ENCODE peak calls at places on chromosomes 16 and 17, in eight cellular contexts. J, Z, P, B, R, X, M and A are unnamed samples. For H3K4me1, the result is how much of the 10 kb centered on the place peaks cover.

GRCh38 chr16:63702981-63703590 is 1418.8 kb downstream of the CDH11 start:
- DNase-seq in J (no peak), Z (peak), R (peak), X (no peak), M (no peak), B (no peak), P (no peak), A (no peak)

GRCh38 chr16:12186774-12187335 is 210.3 kb downstream of the SNX29 start:
- DNase-seq in Z (no peak), B (no peak), P (peak), M (no peak), X (peak), R (no peak), J (no peak), A (no peak)

GRCh38 chr17:77644981-77645380 is 313.5 kb upstream of the TNRC6C start:
- DNase-seq in B (no peak), R (no peak), J (no peak), M (peak), Z (no peak), P (no peak), X (no peak), A (no peak)

GRCh38 chr16:27945233-27945975 is 118.1 kb downstream of the GSG1L start:
- DNase-seq in Z (no peak), J (no peak), M (no peak), B (no peak), P (no peak), R (no peak), X (no peak), A (no peak)

GRCh38 chr16:89646906-89647305 is 10.6 kb downstream of the CHMP1A start:
- DNase-seq in X (no peak), B (no peak), J (no peak), Z (no peak), P (no peak), M (no peak), R (no peak), A (no peak)

GRCh38 chr17:28956112-28956511 is 4.8 kb upstream of the PHF12 start:
- DNase-seq in B (no peak), X (no peak), M (no peak), J (no peak), Z (no peak), P (no peak), R (no peak), A (no peak)

GRCh38 chr17:2049333-2050245 is 5.3 kb upstream of the HIC1 start:
- DNase-seq in J (peak), B (peak), P (peak), Z (peak), M (peak), X (peak), R (peak), A (peak)

GRCh38 chr17:30905742-30906100 is 317 bp downstream of the TEFM start:
- DNase-seq in R (no peak), X (no peak), J (no peak), Z (peak), B (no peak), P (peak), M (peak), A (no peak)

GRCh38 chr16:83247767-83248372 is 559.9 kb upstream of the HSBP1 start:
- DNase-seq in X (no peak), R (no peak), J (no peak), B (no peak), P (no peak), Z (no peak), M (no peak), A (no peak)

GRCh38 chr17:83144421-83145357 is 65.3 kb downstream of the METRNL start:
- DNase-seq in M (no peak), Z (peak), B (no peak), X (no peak), P (peak), J (no peak), R (no peak), A (no peak)

GRCh38 chr17:69723741-69724140 is 309.2 kb downstream of the MAP2K6 start:
- DNase-seq in P (no peak), R (no peak), B (no peak), Z (no peak), X (no peak), M (no peak), J (no peak), A (no peak)

GRCh38 chr16:47058295-47059086 is 85.0 kb upstream of the DNAJA2 start:
- DNase-seq in B (no peak), X (peak), M (no peak), R (no peak), J (no peak), Z (no peak), P (no peak), A (no peak)

GRCh38 chr17:64001763-64002529 is 3.8 kb downstream of the PRR29 start:
- DNase-seq in R (no peak), X (no peak), B (no peak), P (no peak), J (no peak), Z (no peak), M (no peak), A (no peak)

GRCh38 chr17:78844301-78845005 is 3.8 kb upstream of the USP36 start:
- DNase-seq in Z (no peak), B (no peak), M (no peak), R (no peak), X (no peak), J (no peak), P (peak), A (no peak)

GRCh38 chr17:37650419-37651003 is 7.3 kb upstream of the DDX52 start:
- DNase-seq in M (no peak), P (peak), Z (peak), J (no peak), R (peak), B (no peak), X (no peak), A (no peak)

GRCh38 chr16:4614571-4615388 is at the start of gene UBALD1:
- DNase-seq in J (peak), M (peak), Z (peak), B (peak), R (peak), X (peak), P (peak), A (peak)

GRCh38 chr17:33874617-33875060 is 380.4 kb upstream of the CCL2 start:
- DNase-seq in B (peak), R (no peak), P (no peak), X (peak), Z (no peak), M (no peak), J (no peak), A (no peak)

GRCh38 chr17:83161298-83162034 is 82.1 kb downstream of the METRNL start:
- DNase-seq in M (no peak), J (no peak), P (peak), X (no peak), B (no peak), Z (peak), R (no peak), A (no peak)

GRCh38 chr17:39952665-39953470 is 9.9 kb upstream of the GSDMA start:
- DNase-seq in Z (peak), B (peak), J (peak), R (peak), P (peak), X (peak), M (peak), A (peak)

GRCh38 chr17:48488548-48489106 is 42.2 kb downstream of the HOXB1 start:
- DNase-seq in B (no peak), Z (no peak), J (no peak), P (no peak), X (no peak), R (no peak), M (no peak), A (no peak)
- H3K4me1 ChIP-seq in B (under half), Z (under half), J (under half), P (under half), X (under half), R (under half), M (under half), A (under half)

GRCh38 chr16:34054969-34055368 is 595.6 kb downstream of the TP53TG3F start:
- DNase-seq in M (no peak), R (no peak), X (no peak), J (no peak), B (no peak), P (no peak), Z (no peak), A (no peak)
- H3K4me1 ChIP-seq in M (under half), R (under half), X (under half), J (under half), B (under half), P (under half), Z (under half), A (under half)

DNA sequence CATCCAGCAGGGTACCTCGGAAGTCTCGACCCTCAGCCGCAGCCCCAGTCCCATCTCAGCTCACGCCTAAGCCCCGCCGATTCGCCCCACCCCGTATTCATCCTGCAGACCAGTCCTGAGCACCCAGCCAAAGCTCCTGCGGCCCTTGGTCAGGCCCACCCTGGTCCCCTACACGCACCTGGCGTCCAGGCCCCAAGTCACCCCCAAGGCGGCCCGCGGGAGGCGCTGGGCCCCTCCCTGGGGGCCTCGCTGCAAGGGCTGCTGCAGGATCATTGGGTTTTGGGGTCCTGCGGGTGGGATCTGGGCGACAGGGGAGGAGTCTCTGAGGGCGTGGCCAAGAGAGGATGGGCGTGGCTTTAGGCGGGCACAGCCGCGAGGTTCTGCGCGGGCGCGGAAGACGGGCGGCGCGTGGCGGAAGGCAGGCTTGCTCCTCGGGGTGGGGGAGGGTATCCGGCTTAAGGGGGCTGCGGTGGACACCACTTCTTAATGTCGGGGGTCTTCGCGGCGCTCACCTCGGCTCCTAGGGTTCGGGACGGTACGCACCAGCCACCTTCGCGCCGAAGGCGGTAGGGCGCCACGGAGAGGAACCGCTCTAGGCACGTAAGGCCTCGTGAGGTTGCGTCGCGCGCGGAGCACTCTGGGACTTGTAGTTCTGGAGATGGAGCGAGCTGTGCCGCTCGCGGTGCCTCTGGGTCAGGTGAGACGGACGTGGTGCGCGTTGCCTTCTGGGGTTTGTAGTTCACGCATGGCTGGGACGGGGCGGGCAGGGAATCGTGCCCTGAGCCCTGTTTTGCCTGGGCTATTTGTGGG is at the start of the genes HCFC1R1 and THOC6:
- DNase-seq in J (peak), B (peak), Z (peak), P (peak), R (peak), M (peak), X (peak), A (peak)
- H3K4me1 ChIP-seq in J (half or more), B (half or more), Z (half or more), P (under half), R (under half), M (half or more), X (under half), A (half or more)

GRCh38 chr16:69725480-69726312 is 664 bp downstream of the NQO1 start:
- DNase-seq in M (no peak), R (no peak), X (no peak), B (no peak), Z (no peak), J (no peak), P (no peak), A (no peak)

GRCh38 chr16:69726313-69727060 is at the start of gene NQO1:
- DNase-seq in M (peak), B (peak), P (peak), J (peak), R (peak), Z (peak), X (peak), A (peak)

GRCh38 chr16:69727916-69728270 is 1.5 kb upstream of the NQO1 start:
- DNase-seq in B (no peak), P (no peak), Z (no peak), M (no peak), R (no peak), J (no peak), X (no peak), A (peak)

GRCh38 chr16:69724414-69724873 is 1.9 kb downstream of the NQO1 start:
- DNase-seq in J (no peak), B (no peak), X (no peak), M (no peak), R (no peak), Z (no peak), P (no peak), A (no peak)

DNA sequence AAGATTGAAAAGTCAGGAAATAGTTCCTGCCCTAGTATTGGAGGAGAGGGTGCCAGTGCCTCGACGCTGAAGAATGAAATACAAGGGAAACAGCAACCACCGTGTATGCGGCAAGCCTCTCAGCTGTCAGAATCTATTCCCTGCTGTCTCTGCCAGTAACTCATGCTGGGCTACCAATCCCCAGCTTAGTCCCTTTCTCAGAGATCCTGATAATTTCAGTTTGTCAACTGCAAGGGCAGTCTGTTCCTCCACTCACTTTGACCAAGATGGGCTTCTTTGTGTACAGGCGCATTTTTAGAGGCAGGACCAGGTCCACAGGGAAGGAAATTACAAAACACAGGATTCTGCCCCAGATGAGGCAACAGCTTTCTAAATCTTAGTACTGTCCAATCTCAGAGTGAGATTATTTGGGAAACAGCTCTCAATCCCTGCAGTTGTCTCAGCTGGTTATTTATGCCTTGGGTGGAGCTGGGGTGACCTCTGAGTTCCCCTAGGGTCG is 1.3 kb downstream of the NQO1 start:
- DNase-seq in J (no peak), P (peak), M (no peak), Z (no peak), X (no peak), B (no peak), R (no peak), A (no peak)
- H3K4me1 ChIP-seq in J (under half), P (under half), M (under half), Z (under half), X (under half), B (under half), R (under half), A (under half)

GRCh38 chr17:76261421-76262215 is 3.5 kb upstream of the UBALD2 start:
- DNase-seq in B (no peak), M (no peak), P (no peak), R (no peak), Z (no peak), X (no peak), J (peak), A (no peak)

GRCh38 chr17:76262732-76263344 is 2.3 kb upstream of the UBALD2 start:
- DNase-seq in B (no peak), R (peak), P (no peak), X (no peak), J (peak), Z (peak), M (no peak), A (no peak)

GRCh38 chr17:76260669-76261068 is 4.5 kb upstream of the UBALD2 start:
- DNase-seq in J (peak), X (no peak), B (no peak), P (no peak), M (no peak), R (no peak), Z (no peak), A (no peak)

GRCh38 chr17:76263896-76264295 is 1.3 kb upstream of the UBALD2 start:
- DNase-seq in X (no peak), J (no peak), Z (no peak), P (no peak), B (no peak), R (no peak), M (no peak), A (no peak)

GRCh38 chr17:76260220-76260619 is 4.9 kb upstream of the UBALD2 start:
- DNase-seq in X (no peak), B (no peak), M (no peak), J (peak), R (no peak), P (no peak), Z (no peak), A (no peak)
- H3K4me1 ChIP-seq in X (under half), B (under half), M (under half), J (half or more), R (half or more), P (under half), Z (half or more), A (under half)